ENCODE peak calls at places on chromosomes 2 and 18, in eight cellular contexts. I is neural progenitor cell, Z is A549, T is ovary, A is hepatocyte, X is HFF-Myc, B is BJ, C is left ventricle myocardium inferior. N is an unnamed sample.

GRCh38 chr18:60452424-60452823 is 79.8 kb upstream of the MC4R start:
- DNase-seq in A (no peak), I (no peak), Z (no peak), C (no peak), T (no peak), X (no peak), B (peak; percentile 24), N (no peak)

GRCh38 chr2:27990030-27990590 is 99.6 kb downstream of the BABAM2 start:
- DNase-seq in B (no peak), T (no peak), I (no peak), A (no peak), X (no peak), Z (no peak), C (no peak), N (no peak)

GRCh38 chr2:116979941-116980340 is 834.5 kb upstream of the DDX18 start:
- DNase-seq in X (no peak), I (peak; percentile 12), A (no peak), Z (no peak), C (no peak), T (no peak), B (no peak), N (no peak)

GRCh38 chr2:130756041-130756720 is 841 bp downstream of the AMER3 start:
- DNase-seq in C (no peak), Z (no peak), A (peak; percentile 81), B (no peak), I (peak; percentile 91), X (no peak), T (no peak), N (peak; percentile 97)

GRCh38 chr18:11163668-11164067 is 14.3 kb upstream of the PIEZO2 start:
- DNase-seq in T (no peak), I (peak; percentile 67), B (no peak), C (peak; percentile 27), X (no peak), A (peak; percentile 70), Z (peak; percentile 36), N (peak; percentile 72)

GRCh38 chr2:197308635-197309368 is 1.8 kb downstream of the ANKRD44 start:
- DNase-seq in I (no peak), T (no peak), X (no peak), C (no peak), B (no peak), A (no peak), Z (no peak), N (no peak)

GRCh38 chr2:50514881-50515280 is 517.1 kb downstream of the NRXN1 start:
- DNase-seq in B (no peak), I (peak; percentile 54), A (no peak), Z (no peak), T (no peak), C (no peak), X (no peak), N (no peak)

GRCh38 chr2:18435425-18436037 is 124.9 kb downstream of the RDH14 start:
- DNase-seq in T (no peak), I (peak; percentile 62), Z (peak; percentile 70), C (no peak), B (no peak), X (peak; percentile 70), A (peak; percentile 79), N (no peak)

GRCh38 chr2:101628050-101628392 is 69.5 kb upstream of the MAP4K4 start:
- DNase-seq in T (no peak), I (no peak), X (no peak), A (no peak), Z (no peak), C (no peak), B (no peak), N (no peak)

DNA sequence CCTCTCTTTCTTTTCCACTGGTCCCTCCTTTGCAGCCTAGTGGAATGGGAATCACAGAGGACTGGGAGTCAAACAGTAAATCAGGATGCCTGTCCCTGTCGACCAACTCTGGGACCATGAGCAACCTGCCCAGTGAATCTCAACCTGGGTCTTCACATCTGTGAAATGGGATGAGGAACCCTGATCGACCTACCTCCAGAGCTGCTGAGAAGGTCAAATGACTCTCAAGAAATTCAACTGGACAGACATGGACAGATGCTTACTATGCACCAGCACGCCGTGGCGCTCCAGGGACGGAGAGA is 73.3 kb upstream of the TAF1B start:
- DNase-seq in X (no peak), A (no peak), C (no peak), Z (no peak), I (no peak), T (no peak), B (no peak), N (no peak)
- H3K4me3 ChIP-seq in X (no peak overlapping the region), A (no peak overlapping the region), C (peak overlapping the region; percentile 4), Z (no peak overlapping the region), I (no peak overlapping the region), T (peak overlapping the region; percentile 3), B (no peak overlapping the region), N (no peak overlapping the region)

GRCh38 chr2:222944552-222944951 is 83.7 kb downstream of the ACSL3 start:
- DNase-seq in T (no peak), B (no peak), A (no peak), X (no peak), I (no peak), C (no peak), Z (no peak), N (no peak)
- H3K4me3 ChIP-seq in T (no peak overlapping the region), B (no peak overlapping the region), A (no peak overlapping the region), X (no peak overlapping the region), I (no peak overlapping the region), C (no peak overlapping the region), Z (no peak overlapping the region), N (no peak overlapping the region)

GRCh38 chr2:222891890-222892289 is 31.1 kb downstream of the ACSL3 start:
- DNase-seq in C (no peak), X (no peak), Z (no peak), A (no peak), I (no peak), B (no peak), T (no peak), N (no peak)
- H3K4me3 ChIP-seq in C (peak overlapping the region; percentile 7), X (no peak overlapping the region), Z (peak overlapping the region; percentile 14), A (no peak overlapping the region), I (no peak overlapping the region), B (no peak overlapping the region), T (no peak overlapping the region), N (no peak overlapping the region)

DNA sequence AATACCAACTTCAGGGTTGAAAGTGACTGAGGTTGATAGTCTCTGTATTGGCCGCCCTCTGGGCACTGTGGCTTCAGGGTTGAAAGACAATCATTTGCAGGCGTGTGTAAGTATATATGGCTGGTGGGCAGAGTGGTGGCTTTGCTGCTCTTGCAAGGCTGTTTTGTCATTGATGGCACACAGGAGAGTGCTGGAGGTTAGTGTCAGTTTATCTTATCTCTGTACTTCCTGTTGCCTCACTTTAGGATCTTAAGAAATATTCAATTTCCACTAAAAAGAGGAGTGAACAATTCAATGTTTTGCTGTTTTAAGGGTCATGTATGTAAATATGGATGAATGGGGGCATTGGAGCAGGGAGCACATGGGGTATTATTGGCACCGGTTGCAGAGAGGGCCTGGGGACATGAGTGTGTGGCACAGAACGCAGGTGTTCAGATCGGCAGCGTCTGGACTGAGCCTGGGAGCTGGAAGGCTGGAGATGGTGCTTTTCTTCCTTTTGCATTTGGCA is 51.5 kb downstream of the NCK2 start:
- DNase-seq in B (no peak), X (no peak), A (no peak), I (no peak), Z (no peak), C (no peak), T (no peak), N (no peak)
- H3K4me3 ChIP-seq in B (no peak overlapping the region), X (no peak overlapping the region), A (no peak overlapping the region), I (no peak overlapping the region), Z (no peak overlapping the region), C (peak overlapping the region; percentile 26), T (no peak overlapping the region), N (no peak overlapping the region)

GRCh38 chr2:25386662-25387478 is 45.1 kb upstream of the DNMT3A start:
- DNase-seq in B (no peak), A (no peak), Z (no peak), T (no peak), I (no peak), X (no peak), C (no peak), N (peak; percentile 21)

GRCh38 chr2:25383806-25384205 is 42.1 kb upstream of the DNMT3A start:
- DNase-seq in T (peak; percentile 21), X (no peak), I (no peak), A (no peak), B (no peak), Z (no peak), C (no peak), N (peak; percentile 22)

GRCh38 chr2:25389161-25389560 is 47.4 kb upstream of the DNMT3A start:
- DNase-seq in B (no peak), Z (no peak), T (no peak), X (no peak), I (no peak), C (no peak), A (no peak), N (no peak)

GRCh38 chr2:25388491-25388890 is 46.8 kb upstream of the DNMT3A start:
- DNase-seq in I (no peak), C (no peak), T (no peak), B (no peak), Z (no peak), A (no peak), X (no peak), N (peak; percentile 25)

GRCh38 chr2:25387479-25388449 is 46.0 kb upstream of the DNMT3A start:
- DNase-seq in C (no peak), A (no peak), I (no peak), Z (no peak), T (peak; percentile 28), B (no peak), X (no peak), N (peak; percentile 38)
- H3K4me3 ChIP-seq in C (no peak overlapping the region), A (no peak overlapping the region), I (no peak overlapping the region), Z (no peak overlapping the region), T (no peak overlapping the region), B (no peak overlapping the region), X (no peak overlapping the region), N (no peak overlapping the region)